ENCODE peak calls at places on chromosome 13, in seven cellular contexts. Q is tibial artery, J is pancreas, Z is prostate gland, V is GM23248, K is neuronal stem cell, G is aorta. M is an unnamed sample.

GRCh38 chr13:28492527-28493367 is 2.2 kb downstream of the FLT1 start:
- DNase-seq in Q (no peak), J (no peak), Z (no peak), V (no peak), K (peak; percentile 26), G (no peak), M (no peak)

GRCh38 chr13:31334547-31334946 is 134.8 kb downstream of the B3GLCT start:
- DNase-seq in Q (no peak), J (no peak), Z (no peak), V (no peak), K (no peak), G (no peak), M (no peak)

GRCh38 chr13:40668335-40668734 is 1.9 kb upstream of the FOXO1 start:
- DNase-seq in Q (peak; percentile 73), J (no peak), Z (peak; percentile 12), V (peak; percentile 57), K (no peak), G (peak; percentile 58), M (no peak)

GRCh38 chr13:98517576-98518310 is 59.2 kb downstream of the STK24 start:
- DNase-seq in Q (no peak), J (no peak), Z (no peak), V (no peak), K (no peak), G (no peak), M (no peak)

GRCh38 chr13:46327256-46327655 is 59.8 kb downstream of the RUBCNL start:
- DNase-seq in Q (no peak), J (no peak), Z (no peak), V (no peak), K (no peak), G (no peak), M (no peak)

GRCh38 chr13:23696610-23697009 is 126.4 kb downstream of the TNFRSF19 start:
- DNase-seq in Q (no peak), J (no peak), Z (no peak), V (no peak), K (no peak), G (no peak), M (no peak)

GRCh38 chr13:99228737-99229691 is 28.4 kb downstream of the UBAC2 start:
- DNase-seq in Q (no peak), J (no peak), Z (no peak), V (peak; percentile 84), K (no peak), G (no peak), M (no peak)

GRCh38 chr13:35818577-35819165 is 312.5 kb downstream of the DCLK1 start:
- DNase-seq in Q (no peak), J (no peak), Z (no peak), V (peak; percentile 74), K (peak; percentile 20), G (no peak), M (no peak)

GRCh38 chr13:28636677-28637317 is 22.1 kb upstream of the POMP start:
- DNase-seq in Q (no peak), J (no peak), Z (no peak), V (peak; percentile 86), K (peak; percentile 38), G (no peak), M (no peak)

GRCh38 chr13:98761126-98761978 is 8.9 kb upstream of the SLC15A1 start:
- DNase-seq in Q (no peak), J (no peak), Z (no peak), V (peak; percentile 81), K (no peak), G (no peak), M (no peak)

GRCh38 chr13:94534171-94534570 is 54.7 kb upstream of the DCT start:
- DNase-seq in Q (no peak), J (no peak), Z (no peak), V (peak; percentile 33), K (no peak), G (no peak), M (no peak)

GRCh38 chr13:50911051-50911690 is 1.6 kb downstream of the RNASEH2B start:
- DNase-seq in Q (no peak), J (no peak), Z (no peak), V (peak; percentile 39), K (peak; percentile 15), G (no peak), M (no peak)

GRCh38 chr13:67776171-67776570 is 546.0 kb upstream of the PCDH9 start:
- DNase-seq in Q (no peak), J (no peak), Z (no peak), V (no peak), K (no peak), G (no peak), M (no peak)

GRCh38 chr13:60214213-60215079 is 50.7 kb upstream of the DIAPH3 start:
- DNase-seq in Q (no peak), J (no peak), Z (no peak), V (no peak), K (no peak), G (no peak), M (no peak)

GRCh38 chr13:43387880-43388279 is 364.5 kb downstream of the DNAJC15 start:
- DNase-seq in Q (no peak), J (no peak), Z (no peak), V (no peak), K (no peak), G (no peak), M (no peak)

GRCh38 chr13:21530656-21531055 is 71.6 kb upstream of the ZDHHC20 start:
- DNase-seq in Q (no peak), J (no peak), Z (no peak), V (no peak), K (no peak), G (no peak), M (no peak)

GRCh38 chr13:94433055-94433947 is 46.2 kb downstream of the DCT start:
- DNase-seq in Q (no peak), J (no peak), Z (no peak), V (no peak), K (no peak), G (no peak), M (no peak)

GRCh38 chr13:42036711-42037110 is 11.7 kb upstream of the DGKH start:
- DNase-seq in Q (no peak), J (no peak), Z (no peak), V (no peak), K (no peak), G (no peak), M (no peak)

GRCh38 chr13:40562975-40563349 is 103.5 kb downstream of the FOXO1 start:
- DNase-seq in Q (no peak), J (no peak), Z (no peak), V (no peak), K (no peak), G (no peak), M (no peak)

GRCh38 chr13:98443800-98444325 is 133.0 kb downstream of the STK24 start:
- DNase-seq in Q (no peak), J (no peak), Z (no peak), V (no peak), K (no peak), G (no peak), M (peak; percentile 29)

GRCh38 chr13:51243227-51243626 is 21.0 kb downstream of the FAM124A start:
- DNase-seq in Q (no peak), J (no peak), Z (no peak), V (no peak), K (no peak), G (no peak), M (no peak)

GRCh38 chr13:43346427-43346826 is 323.0 kb downstream of the DNAJC15 start:
- DNase-seq in Q (no peak), J (no peak), Z (no peak), V (no peak), K (no peak), G (no peak), M (no peak)

GRCh38 chr13:34019870-34020269 is 201.9 kb downstream of the RFC3 start:
- DNase-seq in Q (no peak), J (no peak), Z (no peak), V (no peak), K (no peak), G (no peak), M (no peak)

GRCh38 chr13:51957377-51958216 is 53.7 kb downstream of the ATP7B start:
- DNase-seq in Q (no peak), J (no peak), Z (no peak), V (no peak), K (no peak), G (no peak), M (no peak)

GRCh38 chr13:21022056-21022693 is 39.2 kb downstream of the LATS2 start:
- DNase-seq in Q (peak; percentile 34), J (no peak), Z (no peak), V (no peak), K (no peak), G (no peak), M (no peak)

GRCh38 chr13:33401238-33401637 is 115.7 kb upstream of the STARD13 start:
- DNase-seq in Q (no peak), J (no peak), Z (peak; percentile 46), V (no peak), K (no peak), G (no peak), M (no peak)

GRCh38 chr13:91144054-91144453 is 203.4 kb upstream of the MIR17HG start:
- DNase-seq in Q (peak; percentile 62), J (no peak), Z (no peak), V (no peak), K (no peak), G (no peak), M (no peak)

GRCh38 chr13:53821632-53822031 is 793.0 kb downstream of the OLFM4 start:
- DNase-seq in Q (no peak), J (no peak), Z (peak; percentile 5), V (no peak), K (no peak), G (no peak), M (no peak)
- H3K36me3 ChIP-seq in Q (no peaks in the 10 kb centered on the region), J (no peaks in the 10 kb centered on the region), Z (no peaks in the 10 kb centered on the region), V (no peaks in the 10 kb centered on the region), K (no peaks in the 10 kb centered on the region), G (no peaks in the 10 kb centered on the region), M (no peaks in the 10 kb centered on the region)

GRCh38 chr13:66036024-66036614 is 1194.0 kb downstream of the PCDH9 start:
- DNase-seq in Q (no peak), J (no peak), Z (no peak), V (no peak), K (peak; percentile 44), G (no peak), M (no peak)
- H3K27ac ChIP-seq in Q (no peak overlapping the region), J (no peak overlapping the region), Z (no peak overlapping the region), V (no peak overlapping the region), K (no peak overlapping the region), G (no peak overlapping the region), M (no peak overlapping the region)

DNA sequence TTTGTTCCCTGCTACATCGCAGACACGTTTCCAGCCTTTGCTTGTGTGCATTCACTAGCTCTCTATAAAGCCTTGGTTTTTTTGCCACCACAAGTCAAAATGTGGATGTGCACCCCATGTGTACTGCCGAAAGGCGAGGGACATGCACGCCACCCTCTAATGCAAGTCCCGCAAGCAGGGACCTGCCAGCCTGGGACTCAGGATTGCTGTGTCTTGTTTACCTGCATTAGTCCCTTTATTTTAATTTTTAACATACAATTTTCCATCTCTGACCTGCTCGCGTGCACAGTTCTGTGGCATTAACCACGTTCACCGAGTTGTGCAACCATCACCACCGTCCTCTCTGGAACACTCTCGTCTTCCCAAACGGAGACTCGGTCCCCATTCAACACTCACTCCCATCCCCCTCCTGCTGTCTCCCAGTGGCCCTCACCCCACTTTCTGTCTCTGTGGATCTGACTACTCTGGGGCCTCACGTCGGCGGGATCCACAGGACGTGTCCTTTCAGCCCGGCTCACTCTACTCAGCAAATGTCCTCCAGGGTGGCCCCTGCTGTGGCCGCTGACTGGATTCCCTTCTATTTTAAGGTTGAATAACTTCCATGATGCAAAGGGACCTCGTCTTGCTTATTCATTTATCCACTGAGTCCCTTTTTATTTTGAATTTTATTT is 58.4 kb downstream of the RASA3 start:
- DNase-seq in Q (peak; percentile 38), J (peak; percentile 33), Z (no peak), V (no peak), K (no peak), G (no peak), M (no peak)
- H3K36me3 ChIP-seq in Q (peaks cover 18% of the 10 kb centered on the region), J (no peaks in the 10 kb centered on the region), Z (no peaks in the 10 kb centered on the region), V (peaks cover 5% of the 10 kb centered on the region), K (peaks cover 34% of the 10 kb centered on the region), G (no peaks in the 10 kb centered on the region), M (peaks cover 3% of the 10 kb centered on the region)

GRCh38 chr13:79658333-79658975 is 177.5 kb downstream of the NDFIP2 start:
- DNase-seq in Q (no peak), J (no peak), Z (no peak), V (no peak), K (no peak), G (no peak), M (no peak)
- H3K27ac ChIP-seq in Q (no peak overlapping the region), J (peak overlapping the region; percentile 1), Z (peak overlapping the region; percentile 30), V (no peak overlapping the region), K (peak overlapping the region; percentile 27), G (no peak overlapping the region), M (peak overlapping the region; percentile 14)

M was measured in RWPE2.